ENCODE peak calls at places on chromosome 14, in seven cellular contexts. O is GM13977; U is activated CD8-positive, alpha-beta T cell treated with anti-CD3 and anti-CD28 coated beads for 36 hours; V is stomach; A is H9; X is mesothelial cell of epicardium; P is AG10803. J is an unnamed sample.

GRCh38 chr14:34322940-34323418 is 139.1 kb downstream of the SPTSSA start:
- DNase-seq in V (peak), P (peak), X (peak), U (peak), A (peak), O (peak), J (peak)

GRCh38 chr14:77026166-77026929 is 2.2 kb downstream of the IRF2BPL start:
- DNase-seq in A (no peak), P (peak), X (no peak), U (no peak), O (no peak), V (peak), J (no peak)

GRCh38 chr14:102239231-102239630 is 65.7 kb downstream of the MOK start:
- DNase-seq in X (no peak), P (no peak), A (no peak), O (no peak), V (no peak), U (no peak), J (no peak)

GRCh38 chr14:94173471-94173884 is 644 bp upstream of the PPP4R4 start:
- DNase-seq in U (peak), A (no peak), V (no peak), O (no peak), P (no peak), X (no peak), J (peak)

GRCh38 chr14:101449114-101449513 is 112.2 kb upstream of the DIO3 start:
- DNase-seq in V (no peak), X (no peak), A (no peak), U (no peak), O (no peak), P (no peak), J (no peak)

GRCh38 chr14:58635041-58635440 is 2.7 kb upstream of the DACT1 start:
- DNase-seq in V (no peak), X (no peak), A (no peak), O (peak), P (no peak), U (no peak), J (peak)

GRCh38 chr14:102445066-102445465 is 64.5 kb downstream of the ANKRD9 start:
- DNase-seq in V (no peak), O (no peak), P (no peak), U (no peak), X (no peak), A (no peak), J (no peak)

GRCh38 chr14:79325071-79325470 is 886.2 kb downstream of the DIO2 start:
- DNase-seq in A (no peak), U (no peak), X (no peak), V (no peak), P (no peak), O (no peak), J (no peak)

GRCh38 chr14:74239848-74240793 is 872 bp downstream of the VSX2 start:
- DNase-seq in A (no peak), O (peak), U (no peak), P (no peak), X (no peak), V (no peak), J (no peak)

GRCh38 chr14:54169254-54169924 is 212.8 kb upstream of the BMP4 start:
- DNase-seq in V (no peak), O (no peak), A (no peak), U (peak), X (no peak), P (no peak), J (no peak)

GRCh38 chr14:90331497-90332270 is at the start of gene NRDE2:
- DNase-seq in X (peak), A (peak), U (peak), P (peak), O (peak), V (peak), J (peak)
- TF ChIP-seq CTCF in X (no peak), A (no peak), U (no peak), P (no peak), O (no peak), V (no peak), J (no peak)

GRCh38 chr14:46490150-46490769 is 161.3 kb downstream of the RPL10L start:
- DNase-seq in P (no peak), U (peak), V (no peak), O (peak), X (no peak), A (peak), J (peak)
- TF ChIP-seq CTCF in P (no peak), U (peak), V (no peak), O (peak), X (no peak), A (peak), J (peak)

GRCh38 chr14:91744068-91744480 is 12.2 kb upstream of the CATSPERB start:
- DNase-seq in X (no peak), A (no peak), V (peak), O (no peak), P (no peak), U (peak), J (no peak)

GRCh38 chr14:91737619-91738018 is 5.7 kb upstream of the CATSPERB start:
- DNase-seq in U (no peak), O (no peak), X (no peak), A (no peak), V (no peak), P (no peak), J (no peak)

GRCh38 chr14:91745329-91745728 is 13.4 kb upstream of the CATSPERB start:
- DNase-seq in X (no peak), P (no peak), U (no peak), V (no peak), A (no peak), O (no peak), J (no peak)

GRCh38 chr14:91748049-91748448 is 16.2 kb upstream of the CATSPERB start:
- DNase-seq in O (no peak), X (no peak), V (no peak), P (no peak), U (no peak), A (no peak), J (no peak)

DNA sequence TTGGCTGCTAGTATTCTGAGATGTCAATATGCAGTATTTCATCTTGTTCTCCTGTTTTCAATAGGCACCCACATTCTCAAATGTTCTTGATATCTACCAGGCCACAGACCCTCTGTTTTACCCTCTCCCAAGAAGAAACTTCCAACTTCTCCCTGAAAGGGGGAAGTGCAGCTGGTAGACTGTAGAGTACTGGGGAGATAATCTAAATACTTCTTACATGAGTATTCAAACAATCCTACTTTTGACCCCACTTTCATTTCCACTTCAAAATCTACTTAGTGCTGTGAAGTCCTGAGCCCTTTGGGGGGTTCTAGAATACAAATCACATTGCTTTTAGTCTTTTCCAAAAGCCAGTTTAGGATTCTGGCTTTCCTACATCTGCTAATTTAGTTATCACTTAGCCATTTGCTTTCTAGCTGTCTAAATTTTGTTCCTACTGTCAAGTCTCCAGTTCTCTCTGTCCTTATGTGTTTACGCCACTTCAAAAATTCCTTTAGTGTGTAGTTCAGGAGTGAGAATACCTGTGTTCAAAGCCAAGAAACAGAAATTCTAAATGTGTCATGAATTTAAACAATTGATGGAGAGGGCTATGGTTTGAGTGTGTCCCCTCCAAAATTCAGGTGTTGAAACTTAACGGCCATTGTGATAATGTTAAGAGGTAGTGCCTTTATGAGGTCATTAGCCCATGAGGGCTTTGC is 11.2 kb upstream of the CATSPERB start:
- DNase-seq in U (no peak), A (no peak), O (no peak), X (no peak), P (no peak), V (no peak), J (no peak)
- TF ChIP-seq CTCF in U (no peak), A (no peak), O (no peak), X (no peak), P (no peak), V (no peak), J (no peak)

DNA sequence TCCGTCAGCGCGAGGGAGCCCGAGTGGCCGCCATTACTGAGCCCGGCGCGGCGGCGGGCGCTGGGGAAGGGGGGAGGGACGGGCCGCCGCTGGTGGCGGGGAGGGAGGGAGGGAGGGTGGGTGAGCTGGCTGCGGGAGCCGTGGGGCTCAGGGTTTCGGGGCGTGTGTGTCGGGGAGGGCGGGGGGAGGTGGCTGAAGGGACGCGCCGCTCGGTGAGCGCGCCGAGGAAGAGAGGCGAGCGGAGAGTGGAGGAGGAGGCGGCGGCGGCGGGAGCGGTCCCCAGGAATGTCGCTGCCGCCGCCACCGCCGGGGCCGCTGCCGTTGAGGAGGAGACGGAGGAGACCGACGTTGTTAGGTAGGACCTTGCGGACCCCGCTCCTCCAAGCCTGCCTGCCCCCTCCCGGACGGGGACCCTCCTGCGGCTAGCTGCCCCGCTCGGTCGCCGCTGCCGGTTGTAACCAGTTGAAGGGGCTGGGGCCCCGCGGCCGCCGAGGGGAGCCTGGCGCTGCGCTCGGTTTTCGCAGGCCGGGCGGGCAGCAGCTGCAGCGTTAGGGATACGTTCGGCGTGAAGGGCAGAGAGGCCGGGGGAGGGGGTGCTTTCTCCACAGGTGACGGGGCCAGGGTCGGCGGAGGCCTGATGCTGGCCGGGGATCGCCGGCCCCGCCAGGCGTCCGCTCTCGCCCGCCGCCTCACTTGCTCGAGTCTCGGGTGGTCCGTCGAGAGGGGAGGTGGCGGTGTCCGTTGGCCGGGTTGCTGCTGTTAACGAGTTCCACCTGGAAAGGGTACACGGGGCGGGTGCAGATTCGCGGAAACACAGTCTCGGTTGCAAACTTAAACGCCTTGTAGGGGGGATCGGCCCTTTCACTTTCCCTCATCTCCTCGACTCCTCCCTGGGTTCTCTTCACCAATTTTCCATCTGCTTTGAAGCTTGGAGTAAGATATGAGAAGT is at the start of gene ARHGAP5:
- DNase-seq in O (peak), A (peak), P (no peak), U (peak), V (peak), X (peak), J (peak)
- TF ChIP-seq CTCF in O (no peak), A (peak), P (no peak), U (no peak), V (no peak), X (no peak), J (no peak)

DNA sequence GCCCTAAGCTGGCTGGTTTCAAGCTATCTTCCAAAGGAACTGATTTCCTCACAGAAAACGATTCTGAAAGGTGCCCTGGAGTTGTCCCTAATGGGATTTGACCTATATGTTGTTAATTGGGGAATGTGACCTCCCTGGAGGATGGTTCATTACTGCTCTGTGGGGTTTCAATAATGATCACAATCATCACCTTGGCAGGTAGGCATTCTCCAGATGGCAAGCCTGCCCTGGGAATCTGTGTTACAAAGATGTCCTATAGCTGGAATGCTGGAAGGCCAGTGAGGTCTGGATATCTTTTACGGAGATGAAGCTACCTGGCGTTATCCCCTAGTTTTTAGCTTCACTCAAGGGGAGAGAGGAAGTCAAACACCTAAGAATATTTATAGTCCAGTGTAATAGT is 167.6 kb downstream of the TTC8 start:
- DNase-seq in X (no peak), O (no peak), U (no peak), V (no peak), A (no peak), P (no peak), J (no peak)
- TF ChIP-seq CTCF in X (no peak), O (no peak), U (no peak), V (no peak), A (no peak), P (no peak), J (no peak)

GRCh38 chr14:89399594-89400068 is 17.4 kb downstream of the FOXN3 start:
- DNase-seq in A (peak), O (no peak), P (peak), X (peak), V (no peak), U (peak), J (no peak)
- TF ChIP-seq CTCF in A (no peak), O (no peak), P (no peak), X (no peak), V (no peak), U (no peak), J (no peak)

GRCh38 chr14:100145682-100146464 is 13.6 kb downstream of the DEGS2 start:
- DNase-seq in A (no peak), O (no peak), U (no peak), P (no peak), X (no peak), V (no peak), J (no peak)

GRCh38 chr14:100146548-100147091 is 12.8 kb downstream of the DEGS2 start:
- DNase-seq in V (no peak), U (peak), X (no peak), A (no peak), P (no peak), O (no peak), J (no peak)

GRCh38 chr14:100144645-100144995 is 14.8 kb downstream of the DEGS2 start:
- DNase-seq in V (no peak), P (no peak), X (no peak), U (no peak), O (no peak), A (no peak), J (no peak)

GRCh38 chr14:100143934-100144333 is 15.5 kb downstream of the DEGS2 start:
- DNase-seq in U (no peak), V (no peak), O (no peak), A (no peak), X (no peak), P (no peak), J (no peak)

DNA sequence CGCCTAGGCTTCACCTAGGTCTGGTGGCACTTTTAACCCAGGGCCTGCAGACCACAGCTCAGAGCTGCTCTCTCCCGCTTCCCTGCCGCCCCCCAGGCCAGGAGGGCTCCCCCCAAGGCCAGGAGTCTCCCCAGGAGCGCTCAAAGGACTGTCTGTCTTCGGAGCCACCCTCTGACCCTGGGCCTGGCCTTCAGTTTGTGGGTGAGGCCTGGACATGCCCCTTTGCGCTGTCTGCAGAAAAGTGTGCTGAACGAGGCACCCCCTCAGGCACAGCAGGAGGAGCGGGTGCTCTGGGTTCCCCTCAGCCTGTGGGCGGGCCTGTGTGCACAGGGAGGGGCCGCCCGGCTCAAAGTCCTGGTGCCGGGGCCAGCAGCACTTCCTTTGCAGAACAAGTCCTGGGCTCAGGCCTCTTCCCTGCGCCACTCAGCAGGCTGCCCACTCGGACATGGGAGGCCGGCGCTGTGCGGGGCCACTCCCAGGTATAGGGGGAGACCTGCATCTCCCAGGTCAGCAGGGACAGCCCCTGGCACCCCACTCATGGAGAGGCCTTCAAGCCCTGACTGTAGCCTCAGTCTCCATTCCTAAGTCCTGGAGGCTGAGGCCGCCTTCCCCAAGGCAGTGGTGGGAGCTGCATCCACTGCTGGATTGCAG is 14.3 kb downstream of the DEGS2 start:
- DNase-seq in X (no peak), U (peak), P (no peak), A (no peak), V (peak), O (no peak), J (no peak)
- TF ChIP-seq CTCF in X (no peak), U (no peak), P (no peak), A (no peak), V (no peak), O (no peak), J (no peak)

DNA sequence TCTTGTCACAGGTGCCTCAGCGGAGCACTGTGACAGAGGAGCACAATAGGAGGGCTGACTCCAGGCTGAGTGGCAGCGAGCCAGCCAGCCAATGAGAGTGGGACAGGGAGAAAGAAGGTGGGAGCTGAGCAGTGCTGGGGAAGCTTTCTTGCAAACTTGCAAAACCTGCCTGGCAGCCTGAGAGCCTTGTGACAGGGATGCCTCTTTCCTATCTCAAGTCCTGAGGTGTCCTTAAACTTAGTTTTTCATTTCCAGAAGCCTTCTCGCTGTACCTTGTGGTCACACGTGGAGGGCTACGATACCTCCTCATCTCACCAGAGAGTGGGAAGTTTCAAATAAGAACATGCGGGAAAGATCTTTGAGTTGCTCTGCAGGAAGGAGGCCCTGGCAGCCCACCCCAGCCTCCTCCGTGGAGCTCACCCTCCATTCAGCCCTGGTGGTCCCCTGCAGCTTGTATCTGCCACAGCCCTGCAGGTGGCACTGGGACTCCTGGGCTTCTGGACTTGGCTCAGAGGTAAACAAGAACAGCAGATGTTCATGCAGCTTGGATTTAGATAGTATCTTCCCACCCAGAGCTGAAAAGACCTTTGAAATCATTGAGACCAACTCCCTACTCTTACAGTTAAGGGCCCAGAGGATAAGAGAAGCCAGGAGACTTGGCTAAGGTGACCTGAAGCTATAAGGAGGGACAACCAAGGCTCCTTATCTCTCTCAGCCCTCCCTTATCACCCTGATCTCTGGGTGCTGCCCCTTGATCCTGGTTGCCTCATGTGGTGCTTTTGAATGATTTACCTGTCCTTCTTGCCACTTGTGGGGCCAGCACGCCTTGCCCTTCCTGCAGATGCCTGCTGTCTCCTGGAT is 153.5 kb upstream of the MAX start:
- DNase-seq in X (peak), V (peak), P (no peak), U (peak), A (peak), O (no peak), J (no peak)
- TF ChIP-seq CTCF in X (no peak), V (no peak), P (no peak), U (no peak), A (peak), O (peak), J (no peak)

GRCh38 chr14:68844210-68844545 is 51.3 kb upstream of the ZFP36L1 start:
- DNase-seq in U (no peak), V (no peak), X (no peak), A (no peak), O (no peak), P (no peak), J (no peak)
- TF ChIP-seq CTCF in U (peak), V (no peak), X (no peak), A (no peak), O (no peak), P (no peak), J (no peak)

GRCh38 chr14:47447076-47447475 is 228.3 kb downstream of the MDGA2 start:
- DNase-seq in A (no peak), U (no peak), P (no peak), O (no peak), V (no peak), X (no peak), J (no peak)

GRCh38 chr14:47438650-47439140 is 236.7 kb downstream of the MDGA2 start:
- DNase-seq in A (no peak), V (no peak), X (no peak), P (no peak), U (no peak), O (no peak), J (no peak)

GRCh38 chr14:47439953-47440352 is 235.5 kb downstream of the MDGA2 start:
- DNase-seq in V (no peak), O (no peak), P (no peak), A (peak), U (no peak), X (no peak), J (no peak)

DNA sequence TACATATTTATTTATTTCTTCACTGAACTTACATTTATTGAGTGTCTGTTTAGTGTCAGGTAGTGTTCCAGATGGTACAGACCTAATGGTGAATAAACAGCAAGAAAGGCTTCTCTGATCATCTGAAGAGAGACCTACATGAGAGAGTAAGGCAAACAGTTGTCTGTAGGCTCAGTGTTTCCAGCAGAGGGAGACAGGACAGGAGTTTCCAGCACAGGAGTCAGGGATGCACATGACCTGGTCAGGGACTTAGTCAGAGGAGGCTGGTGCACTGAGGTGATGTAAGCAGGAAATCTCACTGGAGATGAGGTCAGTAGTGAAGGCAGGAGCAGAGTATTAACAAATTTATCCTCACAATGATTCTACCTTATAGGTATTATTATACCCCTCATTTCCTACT is 233.2 kb downstream of the MDGA2 start:
- DNase-seq in V (no peak), U (no peak), X (no peak), A (peak), O (no peak), P (no peak), J (no peak)
- TF ChIP-seq CTCF in V (no peak), U (no peak), X (no peak), A (peak), O (no peak), P (no peak), J (no peak)

J was measured in GM10248.